ENCODE peak calls at places on chromosomes 13 and 19, in six cellular contexts. O, Q, M, A, L and V are unnamed samples.

GRCh38 chr19:12994701-12995595 is at the start of gene NFIX:
- DNase-seq in O (no peak), Q (no peak), M (no peak), A (peak; percentile 62), L (peak; percentile 89), V (no peak)

GRCh38 chr19:45630463-45630862 is 8.7 kb downstream of the EML2 start:
- DNase-seq in O (no peak), Q (no peak), M (no peak), A (peak; percentile 95), L (no peak), V (no peak)

GRCh38 chr19:16419671-16420394 is 51.9 kb downstream of the EPS15L1 start:
- DNase-seq in O (no peak), Q (no peak), M (no peak), A (no peak), L (no peak), V (no peak)

GRCh38 chr13:23500858-23501257 is 67.4 kb upstream of the SACS start:
- DNase-seq in O (no peak), Q (no peak), M (no peak), A (peak; percentile 95), L (no peak), V (no peak)

GRCh38 chr19:571127-571974 is 1.0 kb upstream of the BSG start:
- DNase-seq in O (peak; percentile 56), Q (no peak), M (peak; percentile 47), A (peak; percentile 30), L (no peak), V (no peak)

GRCh38 chr19:16319466-16319865 is 5.2 kb upstream of the KLF2 start:
- DNase-seq in O (no peak), Q (no peak), M (no peak), A (no peak), L (no peak), V (no peak)

GRCh38 chr19:8569066-8569761 is 8.0 kb downstream of the MYO1F start:
- DNase-seq in O (no peak), Q (no peak), M (no peak), A (peak; percentile 75), L (no peak), V (no peak)

GRCh38 chr19:7512400-7512851 is 3.5 kb upstream of the ZNF358 start:
- DNase-seq in O (no peak), Q (no peak), M (no peak), A (no peak), L (no peak), V (no peak)

GRCh38 chr19:52190679-52191293 is 934 bp downstream of the PPP2R1A start:
- DNase-seq in O (peak; percentile 27), Q (no peak), M (no peak), A (peak; percentile 43), L (peak; percentile 74), V (no peak)

GRCh38 chr19:40605201-40605971 is 4.2 kb downstream of the LTBP4 start:
- DNase-seq in O (no peak), Q (peak; percentile 69), M (peak; percentile 72), A (peak; percentile 40), L (peak; percentile 86), V (no peak)

GRCh38 chr13:76991432-76991795 is 467 bp upstream of the CLN5 start:
- DNase-seq in O (peak; percentile 4), Q (peak; percentile 57), M (no peak), A (no peak), L (peak; percentile 67), V (no peak)

GRCh38 chr19:7978196-7978825 is 27.1 kb downstream of the ELAVL1 start:
- DNase-seq in O (no peak), Q (no peak), M (no peak), A (no peak), L (peak; percentile 48), V (no peak)

GRCh38 chr19:35757231-35757748 is 461 bp upstream of the HSPB6 start:
- DNase-seq in O (no peak), Q (no peak), M (no peak), A (peak; percentile 100), L (peak; percentile 97), V (no peak)

GRCh38 chr13:66780814-66781213 is 449.3 kb downstream of the PCDH9 start:
- DNase-seq in O (no peak), Q (no peak), M (no peak), A (peak; percentile 61), L (no peak), V (no peak)

GRCh38 chr19:13267889-13268288 is 117.7 kb downstream of the IER2 start:
- DNase-seq in O (no peak), Q (no peak), M (no peak), A (no peak), L (no peak), V (no peak)